ENCODE peak calls at places on chromosomes 12 and 14, in nine cellular contexts. P, Q, Z, J, R, A, O, N and H are unnamed samples.

GRCh38 chr14:75046899-75047298 is 4.4 kb downstream of the MLH3 start:
- DNase-seq in O (no peak), N (no peak), P (no peak), A (no peak), Z (no peak), Q (no peak), J (peak; percentile 70), R (no peak), H (no peak)

GRCh38 chr14:65170318-65170717 is 68.0 kb upstream of the MAX start:
- DNase-seq in Q (no peak), A (no peak), P (no peak), Z (no peak), J (peak; percentile 10), O (no peak), R (no peak), N (peak; percentile 28), H (no peak)

GRCh38 chr14:96362071-96362964 is 823 bp downstream of the ATG2B start:
- DNase-seq in J (peak; percentile 64), N (peak; percentile 45), A (peak; percentile 4), P (peak; percentile 42), R (peak; percentile 21), Q (peak; percentile 21), O (no peak), Z (peak; percentile 54), H (peak; percentile 72)

GRCh38 chr12:14238224-14238792 is 127.2 kb upstream of the ATF7IP start:
- DNase-seq in N (no peak), J (peak; percentile 61), A (no peak), Q (no peak), R (peak; percentile 25), Z (no peak), O (no peak), P (peak; percentile 67), H (no peak)

GRCh38 chr12:119689935-119690500 is 22.1 kb downstream of the PRKAB1 start:
- DNase-seq in R (no peak), A (no peak), P (no peak), Z (no peak), Q (no peak), O (no peak), N (no peak), J (no peak), H (no peak)

GRCh38 chr12:86117711-86118110 is 138.5 kb downstream of the MGAT4C start:
- DNase-seq in Z (no peak), Q (no peak), J (peak; percentile 27), A (no peak), R (no peak), P (no peak), O (no peak), N (no peak), H (no peak)

GRCh38 chr14:55291480-55292081 is 20.4 kb downstream of the FBXO34 start:
- DNase-seq in Z (no peak), N (no peak), R (no peak), Q (no peak), O (no peak), A (no peak), J (no peak), P (no peak), H (no peak)

GRCh38 chr12:5789469-5789968 is 155.5 kb downstream of the ANO2 start:
- DNase-seq in N (peak; percentile 87), Z (no peak), Q (no peak), O (no peak), P (no peak), J (peak; percentile 65), A (no peak), R (no peak), H (no peak)

GRCh38 chr12:100698518-100698917 is 96.1 kb upstream of the ANO4 start:
- DNase-seq in R (no peak), Q (no peak), N (no peak), P (no peak), O (no peak), J (peak; percentile 50), Z (no peak), A (no peak), H (no peak)

GRCh38 chr14:60926002-60926401 is 54.9 kb downstream of the TRMT5 start:
- DNase-seq in R (no peak), N (no peak), A (no peak), J (no peak), Z (no peak), O (no peak), Q (no peak), P (no peak), H (no peak)

GRCh38 chr14:94466706-94467370 is 9.2 kb downstream of the SERPINA9 start:
- DNase-seq in A (no peak), N (no peak), O (peak; percentile 5), Q (no peak), R (no peak), J (no peak), Z (no peak), P (no peak), H (no peak)

GRCh38 chr14:88632512-88632911 is 69.7 kb downstream of the ZC3H14 start:
- DNase-seq in P (no peak), Z (no peak), O (no peak), A (no peak), Q (no peak), N (no peak), R (no peak), J (no peak), H (no peak)

GRCh38 chr12:5390174-5390799 is 41.6 kb upstream of the NTF3 start:
- DNase-seq in A (no peak), Q (no peak), P (no peak), N (peak; percentile 25), R (peak; percentile 20), J (peak; percentile 23), Z (no peak), O (no peak), H (no peak)

GRCh38 chr12:122948605-122949004 is 17.7 kb downstream of the ABCB9 start:
- DNase-seq in Q (no peak), O (no peak), J (no peak), R (no peak), Z (no peak), A (no peak), N (no peak), P (no peak), H (no peak)

GRCh38 chr14:68692916-68693771 is 99.7 kb downstream of the ZFP36L1 start:
- DNase-seq in Q (no peak), A (no peak), O (no peak), N (no peak), Z (peak; percentile 36), J (peak; percentile 52), P (peak; percentile 73), R (peak; percentile 66), H (no peak)

GRCh38 chr12:66740257-66740656 is 61.4 kb upstream of the GRIP1 start:
- DNase-seq in A (peak; percentile 19), R (no peak), Q (no peak), J (no peak), Z (no peak), N (no peak), O (no peak), P (no peak), H (no peak)

GRCh38 chr12:59843260-59843843 is 247.5 kb downstream of the SLC16A7 start:
- DNase-seq in R (no peak), A (no peak), Z (no peak), N (no peak), O (no peak), P (no peak), J (no peak), Q (no peak), H (no peak)

GRCh38 chr12:50458606-50459005 is 46.2 kb upstream of the DIP2B start:
- DNase-seq in Q (no peak), R (no peak), J (peak; percentile 43), Z (no peak), N (no peak), P (peak; percentile 3), O (no peak), A (no peak), H (no peak)

GRCh38 chr12:19382111-19382526 is 57.2 kb upstream of the AEBP2 start:
- DNase-seq in J (peak; percentile 88), O (peak; percentile 43), A (peak; percentile 66), P (peak; percentile 80), R (peak; percentile 69), N (peak; percentile 88), Q (no peak), Z (peak; percentile 56), H (no peak)

GRCh38 chr12:64625243-64626077 is 15.2 kb downstream of the RASSF3 start:
- DNase-seq in R (peak; percentile 65), A (peak; percentile 72), O (no peak), P (peak; percentile 89), Z (peak; percentile 84), Q (peak; percentile 11), N (peak; percentile 85), J (peak; percentile 96), H (peak; percentile 34)

GRCh38 chr12:80936642-80937390 is 918 bp downstream of the LIN7A start:
- DNase-seq in O (peak; percentile 75), A (peak; percentile 30), J (peak; percentile 33), Q (no peak), R (peak; percentile 74), P (peak; percentile 52), N (peak; percentile 55), Z (peak; percentile 50), H (no peak)